ENCODE peak calls at places on chromosomes 12 and 14, in eight cellular contexts. One of them, this sample, is unnamed.

GRCh38 chr12:47808049-47808448 is 11.7 kb downstream of the HDAC7 start:
- DNase-seq in fibroblast of lung: no peak
- DNase-seq in tibial artery: peak; percentile 54
- DNase-seq in aorta: peak; percentile 83
- DNase-seq in pancreas: peak; percentile 44
- DNase-seq in endothelial cell of umbilical vein: peak; percentile 85
- DNase-seq in transverse colon: peak; percentile 79
- DNase-seq in breast epithelium: no peak
- DNase-seq in this sample: no peak

GRCh38 chr14:66680216-66680615 is 172.3 kb downstream of the GPHN start:
- DNase-seq in pancreas: no peak
- DNase-seq in tibial artery: no peak
- DNase-seq in endothelial cell of umbilical vein: no peak
- DNase-seq in transverse colon: no peak
- DNase-seq in fibroblast of lung: no peak
- DNase-seq in aorta: no peak
- DNase-seq in breast epithelium: no peak
- DNase-seq in this sample: no peak

GRCh38 chr12:18084080-18084479 is 5.9 kb downstream of the RERGL start:
- DNase-seq in breast epithelium: no peak
- DNase-seq in aorta: no peak
- DNase-seq in pancreas: no peak
- DNase-seq in fibroblast of lung: no peak
- DNase-seq in transverse colon: no peak
- DNase-seq in endothelial cell of umbilical vein: no peak
- DNase-seq in tibial artery: no peak
- DNase-seq in this sample: no peak

GRCh38 chr12:75638792-75639191 is 127.4 kb upstream of the KRR1 start:
- DNase-seq in aorta: no peak
- DNase-seq in tibial artery: no peak
- DNase-seq in endothelial cell of umbilical vein: no peak
- DNase-seq in breast epithelium: no peak
- DNase-seq in fibroblast of lung: no peak
- DNase-seq in transverse colon: no peak
- DNase-seq in pancreas: no peak
- DNase-seq in this sample: no peak

GRCh38 chr12:112182499-112182898 is 57.1 kb downstream of the TRAFD1 start:
- DNase-seq in transverse colon: no peak
- DNase-seq in breast epithelium: no peak
- DNase-seq in endothelial cell of umbilical vein: no peak
- DNase-seq in fibroblast of lung: peak; percentile 92
- DNase-seq in aorta: no peak
- DNase-seq in tibial artery: no peak
- DNase-seq in pancreas: no peak
- DNase-seq in this sample: no peak

GRCh38 chr14:89921896-89922548 is 32.5 kb downstream of the EFCAB11 start:
- DNase-seq in breast epithelium: no peak
- DNase-seq in pancreas: no peak
- DNase-seq in endothelial cell of umbilical vein: no peak
- DNase-seq in tibial artery: no peak
- DNase-seq in transverse colon: no peak
- DNase-seq in fibroblast of lung: peak; percentile 71
- DNase-seq in aorta: no peak
- DNase-seq in this sample: no peak

GRCh38 chr12:108855284-108856169 is 1.9 kb downstream of the SSH1 start:
- DNase-seq in tibial artery: no peak
- DNase-seq in fibroblast of lung: peak; percentile 40
- DNase-seq in breast epithelium: no peak
- DNase-seq in pancreas: no peak
- DNase-seq in transverse colon: no peak
- DNase-seq in aorta: no peak
- DNase-seq in endothelial cell of umbilical vein: no peak
- DNase-seq in this sample: no peak

GRCh38 chr12:47801170-47801903 is 18.4 kb downstream of the HDAC7 start:
- DNase-seq in fibroblast of lung: no peak
- DNase-seq in breast epithelium: no peak
- DNase-seq in transverse colon: no peak
- DNase-seq in aorta: peak; percentile 78
- DNase-seq in endothelial cell of umbilical vein: peak; percentile 54
- DNase-seq in tibial artery: no peak
- DNase-seq in pancreas: no peak
- DNase-seq in this sample: no peak

GRCh38 chr12:25458047-25458552 is 95.0 kb downstream of the LMNTD1 start:
- DNase-seq in fibroblast of lung: peak; percentile 96
- DNase-seq in aorta: no peak
- DNase-seq in pancreas: no peak
- DNase-seq in tibial artery: peak; percentile 36
- DNase-seq in breast epithelium: no peak
- DNase-seq in endothelial cell of umbilical vein: peak; percentile 91
- DNase-seq in transverse colon: no peak
- DNase-seq in this sample: peak; percentile 80

GRCh38 chr12:131223171-131223761 is 269.6 kb downstream of the ADGRD1 start:
- DNase-seq in pancreas: no peak
- DNase-seq in fibroblast of lung: no peak
- DNase-seq in transverse colon: no peak
- DNase-seq in endothelial cell of umbilical vein: no peak
- DNase-seq in aorta: no peak
- DNase-seq in tibial artery: no peak
- DNase-seq in breast epithelium: no peak
- DNase-seq in this sample: no peak

GRCh38 chr14:68040633-68041369 is 221.2 kb downstream of the RAD51B start:
- DNase-seq in breast epithelium: no peak
- DNase-seq in transverse colon: no peak
- DNase-seq in fibroblast of lung: no peak
- DNase-seq in pancreas: no peak
- DNase-seq in aorta: no peak
- DNase-seq in tibial artery: no peak
- DNase-seq in endothelial cell of umbilical vein: no peak
- DNase-seq in this sample: no peak

DNA sequence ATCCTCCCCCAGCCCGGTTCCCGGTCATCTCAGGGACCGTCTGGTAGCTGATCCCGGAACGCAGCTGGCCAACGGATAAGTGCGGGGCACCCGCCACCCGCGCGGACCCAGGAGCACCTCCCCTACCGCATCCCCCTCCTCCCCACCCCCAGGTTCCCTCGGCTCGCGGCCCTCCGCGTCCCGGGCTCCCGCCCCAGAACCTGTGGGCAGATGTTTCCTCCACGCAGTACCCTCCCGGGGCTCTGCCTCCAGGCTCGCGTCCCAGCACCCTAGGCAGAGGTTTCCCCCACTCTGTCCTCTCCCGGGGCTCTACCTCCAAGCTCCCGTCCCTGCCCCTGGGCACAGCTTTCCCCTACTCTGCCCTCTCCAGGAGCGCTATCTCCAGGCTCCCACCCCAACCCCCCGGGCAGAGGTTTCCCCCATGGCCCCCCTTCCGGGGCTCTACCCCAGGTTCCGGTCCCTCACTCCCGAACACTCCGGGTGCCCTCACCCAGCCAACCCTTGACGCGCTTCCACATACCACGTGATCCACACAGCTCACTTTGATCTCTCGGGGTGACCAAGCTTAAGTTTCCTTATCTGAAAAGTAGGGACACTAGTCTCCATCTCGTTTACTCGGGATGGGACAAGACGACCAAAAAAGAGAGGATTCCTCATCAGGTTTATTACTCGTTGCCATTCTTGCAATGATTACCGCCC is at the start of gene CCDC38:
- DNase-seq in tibial artery: peak; percentile 73
- DNase-seq in pancreas: peak; percentile 87
- DNase-seq in fibroblast of lung: peak; percentile 59
- DNase-seq in aorta: peak; percentile 89
- DNase-seq in transverse colon: peak; percentile 82
- DNase-seq in breast epithelium: peak; percentile 65
- DNase-seq in endothelial cell of umbilical vein: no peak
- DNase-seq in this sample: peak; percentile 86
- H3K4me3 ChIP-seq in tibial artery: peak within 1 kb of the TSS; percentile 77
- H3K4me3 ChIP-seq in pancreas: peak within 1 kb of the TSS; percentile 63
- H3K4me3 ChIP-seq in fibroblast of lung: peak within 1 kb of the TSS; percentile 60
- H3K4me3 ChIP-seq in aorta: peak within 1 kb of the TSS; percentile 86
- H3K4me3 ChIP-seq in transverse colon: peak within 1 kb of the TSS; percentile 70
- H3K4me3 ChIP-seq in breast epithelium: peak within 1 kb of the TSS; percentile 76
- H3K4me3 ChIP-seq in endothelial cell of umbilical vein: peak within 1 kb of the TSS; percentile 64
- H3K4me3 ChIP-seq in this sample: peak within 1 kb of the TSS; percentile 68

GRCh38 chr14:77113644-77114043 is 15.6 kb downstream of the CIPC start:
- DNase-seq in endothelial cell of umbilical vein: no peak
- DNase-seq in transverse colon: no peak
- DNase-seq in aorta: no peak
- DNase-seq in tibial artery: no peak
- DNase-seq in pancreas: no peak
- DNase-seq in fibroblast of lung: no peak
- DNase-seq in breast epithelium: no peak
- DNase-seq in this sample: no peak

GRCh38 chr14:77114609-77115008 is 16.6 kb downstream of the CIPC start:
- DNase-seq in fibroblast of lung: no peak
- DNase-seq in tibial artery: no peak
- DNase-seq in breast epithelium: no peak
- DNase-seq in aorta: no peak
- DNase-seq in endothelial cell of umbilical vein: no peak
- DNase-seq in transverse colon: no peak
- DNase-seq in pancreas: no peak
- DNase-seq in this sample: no peak

GRCh38 chr14:77120771-77121743 is 20.5 kb downstream of the ZDHHC22 start:
- DNase-seq in breast epithelium: no peak
- DNase-seq in endothelial cell of umbilical vein: no peak
- DNase-seq in transverse colon: peak; percentile 59
- DNase-seq in pancreas: no peak
- DNase-seq in tibial artery: no peak
- DNase-seq in aorta: no peak
- DNase-seq in fibroblast of lung: no peak
- DNase-seq in this sample: no peak

GRCh38 chr14:77119852-77120251 is 21.7 kb downstream of the ZDHHC22 start:
- DNase-seq in aorta: no peak
- DNase-seq in fibroblast of lung: no peak
- DNase-seq in pancreas: no peak
- DNase-seq in endothelial cell of umbilical vein: no peak
- DNase-seq in breast epithelium: no peak
- DNase-seq in tibial artery: no peak
- DNase-seq in transverse colon: no peak
- DNase-seq in this sample: no peak

GRCh38 chr14:77116194-77116817 is 18.2 kb downstream of the CIPC start:
- DNase-seq in fibroblast of lung: no peak
- DNase-seq in breast epithelium: no peak
- DNase-seq in endothelial cell of umbilical vein: no peak
- DNase-seq in pancreas: no peak
- DNase-seq in aorta: no peak
- DNase-seq in tibial artery: no peak
- DNase-seq in transverse colon: no peak
- DNase-seq in this sample: no peak
- H3K9me3 ChIP-seq in fibroblast of lung: no peaks in the 10 kb centered on the region
- H3K9me3 ChIP-seq in breast epithelium: no peaks in the 10 kb centered on the region
- H3K9me3 ChIP-seq in endothelial cell of umbilical vein: no peaks in the 10 kb centered on the region
- H3K9me3 ChIP-seq in pancreas: no peaks in the 10 kb centered on the region
- H3K9me3 ChIP-seq in aorta: no peaks in the 10 kb centered on the region
- H3K9me3 ChIP-seq in tibial artery: no peaks in the 10 kb centered on the region
- H3K9me3 ChIP-seq in transverse colon: no peaks in the 10 kb centered on the region
- H3K9me3 ChIP-seq in this sample: no peaks in the 10 kb centered on the region

DNA sequence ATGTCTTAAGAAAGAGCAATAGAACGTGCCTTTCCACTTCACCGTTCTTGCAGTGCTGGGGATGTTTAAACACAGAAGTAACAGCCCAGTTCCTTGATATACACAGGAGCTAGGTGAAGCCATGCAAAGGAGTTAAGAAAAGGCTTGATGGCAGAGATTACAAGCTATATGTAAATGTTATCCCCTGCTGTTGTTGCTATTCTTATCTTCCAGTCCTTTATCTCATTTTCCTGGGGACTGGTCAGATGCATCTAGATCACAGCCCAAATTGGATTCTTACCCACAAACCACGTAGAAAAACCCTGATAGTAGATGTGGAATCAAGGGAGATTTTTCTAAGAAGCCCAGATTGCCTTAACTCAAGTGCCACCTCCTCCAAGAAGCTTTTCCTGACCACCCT is 5.5 kb downstream of the ASCL1 start:
- DNase-seq in transverse colon: no peak
- DNase-seq in pancreas: no peak
- DNase-seq in tibial artery: no peak
- DNase-seq in endothelial cell of umbilical vein: no peak
- DNase-seq in breast epithelium: no peak
- DNase-seq in fibroblast of lung: no peak
- DNase-seq in aorta: no peak
- DNase-seq in this sample: no peak
- H3K27me3 ChIP-seq in transverse colon: peaks cover 98% of the 10 kb centered on the region
- H3K27me3 ChIP-seq in pancreas: peaks cover 10% of the 10 kb centered on the region
- H3K27me3 ChIP-seq in tibial artery: peaks cover 85% of the 10 kb centered on the region
- H3K27me3 ChIP-seq in endothelial cell of umbilical vein: peaks cover 39% of the 10 kb centered on the region
- H3K27me3 ChIP-seq in breast epithelium: no peaks in the 10 kb centered on the region
- H3K27me3 ChIP-seq in fibroblast of lung: peaks cover 12% of the 10 kb centered on the region
- H3K27me3 ChIP-seq in aorta: peaks cover 7% of the 10 kb centered on the region
- H3K27me3 ChIP-seq in this sample: peaks cover 67% of the 10 kb centered on the region

GRCh38 chr12:402127-402456 is 648 bp downstream of the CCDC77 start:
- DNase-seq in endothelial cell of umbilical vein: peak; percentile 67
- DNase-seq in fibroblast of lung: peak; percentile 46
- DNase-seq in tibial artery: no peak
- DNase-seq in pancreas: no peak
- DNase-seq in aorta: no peak
- DNase-seq in breast epithelium: no peak
- DNase-seq in transverse colon: no peak
- DNase-seq in this sample: peak; percentile 29
- H3K4me3 ChIP-seq in endothelial cell of umbilical vein: peak overlapping the region; percentile 94
- H3K4me3 ChIP-seq in fibroblast of lung: peak overlapping the region; percentile 79
- H3K4me3 ChIP-seq in tibial artery: peak overlapping the region; percentile 70
- H3K4me3 ChIP-seq in pancreas: peak overlapping the region; percentile 22
- H3K4me3 ChIP-seq in aorta: no peak overlapping the region
- H3K4me3 ChIP-seq in breast epithelium: peak overlapping the region; percentile 67
- H3K4me3 ChIP-seq in transverse colon: peak overlapping the region; percentile 60
- H3K4me3 ChIP-seq in this sample: peak overlapping the region; percentile 92

GRCh38 chr12:38154096-38155019 is 162.2 kb upstream of the ALG10B start:
- DNase-seq in aorta: no peak
- DNase-seq in breast epithelium: no peak
- DNase-seq in transverse colon: no peak
- DNase-seq in fibroblast of lung: no peak
- DNase-seq in endothelial cell of umbilical vein: no peak
- DNase-seq in pancreas: no peak
- DNase-seq in tibial artery: no peak
- DNase-seq in this sample: no peak

GRCh38 chr12:38155020-38155395 is 161.6 kb upstream of the ALG10B start:
- DNase-seq in aorta: no peak
- DNase-seq in breast epithelium: no peak
- DNase-seq in transverse colon: no peak
- DNase-seq in tibial artery: no peak
- DNase-seq in endothelial cell of umbilical vein: no peak
- DNase-seq in pancreas: no peak
- DNase-seq in fibroblast of lung: no peak
- DNase-seq in this sample: no peak

GRCh38 chr12:38151991-38152700 is 164.4 kb upstream of the ALG10B start:
- DNase-seq in breast epithelium: peak; percentile 36
- DNase-seq in tibial artery: no peak
- DNase-seq in aorta: no peak
- DNase-seq in pancreas: no peak
- DNase-seq in endothelial cell of umbilical vein: no peak
- DNase-seq in transverse colon: no peak
- DNase-seq in fibroblast of lung: no peak
- DNase-seq in this sample: no peak

GRCh38 chr12:38152816-38153736 is 163.5 kb upstream of the ALG10B start:
- DNase-seq in pancreas: no peak
- DNase-seq in fibroblast of lung: no peak
- DNase-seq in breast epithelium: peak; percentile 48
- DNase-seq in tibial artery: no peak
- DNase-seq in endothelial cell of umbilical vein: no peak
- DNase-seq in aorta: no peak
- DNase-seq in transverse colon: no peak
- DNase-seq in this sample: no peak

DNA sequence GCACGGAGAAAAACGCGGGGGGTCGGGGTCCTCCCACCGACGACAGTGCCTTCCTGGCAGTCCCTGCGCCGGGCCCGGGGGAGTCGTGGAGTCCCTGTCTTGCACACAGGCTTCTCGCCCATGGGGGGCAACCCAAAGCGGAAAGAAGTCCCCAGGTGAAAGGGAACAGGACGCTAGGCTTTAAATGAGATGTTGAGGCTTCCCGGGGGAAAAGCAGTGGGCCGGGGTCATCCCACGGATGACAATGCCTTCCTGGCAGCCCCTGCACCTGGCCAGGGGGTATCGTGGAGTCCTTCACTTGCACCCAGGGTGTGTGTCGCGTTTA is 162.9 kb upstream of the ALG10B start:
- DNase-seq in pancreas: no peak
- DNase-seq in aorta: no peak
- DNase-seq in tibial artery: no peak
- DNase-seq in fibroblast of lung: no peak
- DNase-seq in endothelial cell of umbilical vein: no peak
- DNase-seq in breast epithelium: no peak
- DNase-seq in transverse colon: no peak
- DNase-seq in this sample: no peak
- H3K9me3 ChIP-seq in pancreas: no peaks in the 10 kb centered on the region
- H3K9me3 ChIP-seq in aorta: no peaks in the 10 kb centered on the region
- H3K9me3 ChIP-seq in tibial artery: no peaks in the 10 kb centered on the region
- H3K9me3 ChIP-seq in fibroblast of lung: no peaks in the 10 kb centered on the region
- H3K9me3 ChIP-seq in endothelial cell of umbilical vein: no peaks in the 10 kb centered on the region
- H3K9me3 ChIP-seq in breast epithelium: no peaks in the 10 kb centered on the region
- H3K9me3 ChIP-seq in transverse colon: no peaks in the 10 kb centered on the region
- H3K9me3 ChIP-seq in this sample: no peaks in the 10 kb centered on the region